ENCODE peak calls at places on chromosomes 3 and 15, in five cellular contexts. K is natural killer cell treated with Interleukin-12 subunit alpha and Interleukin-12 subunit beta and Interleukin-15 and Interleukin-18, amount 100 ng/mL, for 72 hours; V is NCI-H2171; Y is stimulated activated naive B cell treated with anti-CD40 and anti-IgM and Interleukin-4, amounts not matched to agents 10 μg/mL and 1 μg/mL and 100 μg/mL, for 72 hours; Q is AG08396. C is an unnamed sample.

GRCh38 chr3:150073031-150073430 is 102.3 kb upstream of the PFN2 start:
- DNase-seq in Q (no peak), V (no peak), Y (no peak), K (no peak), C (no peak)

GRCh38 chr15:66765478-66766281 is 63.6 kb downstream of the SMAD6 start:
- DNase-seq in Q (no peak), K (no peak), Y (peak; percentile 59), V (no peak), C (peak; percentile 9)

GRCh38 chr3:50395070-50395860 is 35.9 kb upstream of the TMEM115 start:
- DNase-seq in Y (no peak), V (no peak), K (no peak), Q (no peak), C (no peak)

GRCh38 chr3:4865714-4866113 is 113.5 kb upstream of the BHLHE40 start:
- DNase-seq in K (no peak), Y (no peak), Q (no peak), V (no peak), C (no peak)

GRCh38 chr15:39313467-39313866 is 267.4 kb upstream of the THBS1 start:
- DNase-seq in Y (no peak), Q (no peak), V (no peak), K (no peak), C (no peak)

GRCh38 chr15:48667701-48668100 is 22.2 kb upstream of the FBN1 start:
- DNase-seq in V (no peak), Q (no peak), Y (no peak), K (no peak), C (no peak)

GRCh38 chr15:44157679-44158078 is 37.4 kb downstream of the FRMD5 start:
- DNase-seq in Q (peak; percentile 53), Y (no peak), K (no peak), V (no peak), C (no peak)

GRCh38 chr15:83670628-83671027 is 16.7 kb downstream of the ADAMTSL3 start:
- DNase-seq in K (no peak), Y (no peak), Q (no peak), V (no peak), C (no peak)

GRCh38 chr15:29063646-29064045 is 177.9 kb downstream of the APBA2 start:
- DNase-seq in V (no peak), Y (no peak), Q (no peak), K (no peak), C (no peak)

GRCh38 chr15:45594322-45594721 is 7.1 kb downstream of the BLOC1S6 start:
- DNase-seq in Y (no peak), K (no peak), V (no peak), Q (no peak), C (no peak)

GRCh38 chr15:49313650-49314049 is 109.4 kb upstream of the FGF7 start:
- DNase-seq in K (no peak), Y (no peak), V (no peak), Q (peak; percentile 45), C (no peak)

GRCh38 chr3:31446411-31446810 is 86.3 kb upstream of the STT3B start:
- DNase-seq in V (no peak), Y (no peak), K (no peak), Q (no peak), C (no peak)

GRCh38 chr3:76293856-76294255 is 508.5 kb upstream of the ZNF717 start:
- DNase-seq in K (no peak), Y (no peak), V (no peak), Q (no peak), C (no peak)

GRCh38 chr15:91928676-91929075 is 75.2 kb downstream of the SLCO3A1 start:
- DNase-seq in Y (no peak), Q (no peak), V (no peak), K (no peak), C (no peak)

GRCh38 chr3:15538345-15538744 is 16.8 kb upstream of the COLQ start:
- DNase-seq in Q (no peak), V (no peak), Y (no peak), K (no peak), C (no peak)

GRCh38 chr3:134251731-134252391 is 1.2 kb upstream of the RYK start:
- DNase-seq in Q (no peak), K (no peak), Y (no peak), V (no peak), C (peak; percentile 42)

C was measured in left ventricle myocardium inferior.